ENCODE peak calls at places on chromosomes 2 and 18, in five cellular contexts. C is heart left ventricle, T is HCT116, S is body of pancreas, H is gastrocnemius medialis. P is an unnamed sample.
A peak's percentile ranks its signal among the peaks of the same experiment; 100 is the strongest.

GRCh38 chr2:109396338-109397180 is 217.2 kb downstream of the SEPTIN10 start:
- ATAC-seq in C (no peak), T (peak; percentile 77), S (no peak), H (no peak), P (no peak)

GRCh38 chr18:49071776-49072175 is 121.0 kb upstream of the SMAD7 start:
- ATAC-seq in C (no peak), T (no peak), S (no peak), H (no peak), P (no peak)

GRCh38 chr2:59702026-59702425 is 851.4 kb downstream of the BCL11A start:
- ATAC-seq in C (no peak), T (no peak), S (no peak), H (no peak), P (no peak)

GRCh38 chr2:9830685-9831410 is 12.4 kb upstream of the TAF1B start:
- ATAC-seq in C (no peak), T (peak; percentile 62), S (peak; percentile 77), H (no peak), P (no peak)

GRCh38 chr18:27656167-27656778 is 471.2 kb upstream of the CHST9 start:
- ATAC-seq in C (no peak), T (no peak), S (peak; percentile 68), H (no peak), P (no peak)

GRCh38 chr2:211611061-211611518 is 927.5 kb downstream of the ERBB4 start:
- ATAC-seq in C (no peak), T (no peak), S (no peak), H (no peak), P (no peak)

GRCh38 chr2:234751275-234751938 is 200.4 kb upstream of the SH3BP4 start:
- ATAC-seq in C (no peak), T (peak; percentile 82), S (no peak), H (no peak), P (no peak)

GRCh38 chr2:38417745-38418689 is 40.9 kb upstream of the ATL2 start:
- ATAC-seq in C (no peak), T (no peak), S (no peak), H (no peak), P (no peak)

GRCh38 chr2:20467789-20468548 is 21.1 kb downstream of the RHOB start:
- ATAC-seq in C (no peak), T (no peak), S (no peak), H (no peak), P (no peak)

GRCh38 chr2:100317634-100318033 is 4.7 kb downstream of the LONRF2 start:
- ATAC-seq in C (no peak), T (no peak), S (no peak), H (no peak), P (no peak)

GRCh38 chr2:190916829-190917228 is 36.2 kb downstream of the GLS start:
- ATAC-seq in C (no peak), T (no peak), S (no peak), H (no peak), P (no peak)

GRCh38 chr2:157895531-157895930 is 19.4 kb upstream of the ACVR1 start:
- ATAC-seq in C (no peak), T (no peak), S (no peak), H (no peak), P (no peak)

GRCh38 chr2:61670591-61671503 is 132.7 kb upstream of the XPO1 start:
- ATAC-seq in C (peak; percentile 50), T (peak; percentile 27), S (peak; percentile 89), H (peak; percentile 96), P (peak; percentile 84)

GRCh38 chr2:207825958-207826330 is 56.2 kb upstream of the FZD5 start:
- ATAC-seq in C (peak; percentile 48), T (no peak), S (no peak), H (no peak), P (peak; percentile 26)

GRCh38 chr2:53498210-53498609 is 269.4 kb upstream of the CHAC2 start:
- ATAC-seq in C (peak; percentile 58), T (no peak), S (peak; percentile 93), H (no peak), P (peak; percentile 68)

GRCh38 chr2:28401-28975 is 17.8 kb downstream of the FAM110C start:
- ATAC-seq in C (no peak), T (no peak), S (no peak), H (no peak), P (no peak)

GRCh38 chr18:31278609-31279071 is 39.3 kb upstream of the DSG1 start:
- ATAC-seq in C (peak; percentile 11), T (no peak), S (no peak), H (no peak), P (no peak)

GRCh38 chr2:224134003-224134734 is 95.1 kb upstream of the SERPINE2 start:
- ATAC-seq in C (no peak), T (no peak), S (no peak), H (no peak), P (no peak)

GRCh38 chr2:241852116-241852980 is 6.3 kb downstream of the PDCD1 start:
- ATAC-seq in C (no peak), T (no peak), S (no peak), H (no peak), P (no peak)

GRCh38 chr2:18357537-18357936 is 202.9 kb downstream of the RDH14 start:
- ATAC-seq in C (no peak), T (no peak), S (peak; percentile 64), H (no peak), P (no peak)

GRCh38 chr2:32192418-32192817 is 26.8 kb downstream of the SLC30A6 start:
- ATAC-seq in C (no peak), T (no peak), S (no peak), H (no peak), P (no peak)

GRCh38 chr2:84959045-84959493 is 11.9 kb upstream of the KCMF1 start:
- ATAC-seq in C (no peak), T (peak; percentile 41), S (peak; percentile 7), H (peak; percentile 21), P (no peak)

GRCh38 chr18:12862467-12862866 is 21.6 kb downstream of the PTPN2 start:
- ATAC-seq in C (no peak), T (peak; percentile 69), S (peak; percentile 78), H (no peak), P (no peak)

GRCh38 chr2:37599688-37600525 is 71.5 kb downstream of the CDC42EP3 start:
- ATAC-seq in C (no peak), T (no peak), S (no peak), H (no peak), P (no peak)

GRCh38 chr2:157857881-157858280 is 18.2 kb downstream of the ACVR1 start:
- ATAC-seq in C (no peak), T (no peak), S (no peak), H (no peak), P (no peak)

GRCh38 chr2:163701399-163702195 is 34.2 kb downstream of the FIGN start:
- ATAC-seq in C (peak; percentile 28), T (no peak), S (no peak), H (no peak), P (no peak)

GRCh38 chr2:168494190-168494711 is 38.2 kb downstream of the CERS6 start:
- ATAC-seq in C (no peak), T (peak; percentile 94), S (no peak), H (no peak), P (no peak)

GRCh38 chr18:22279741-22280452 is 110.5 kb downstream of the GATA6 start:
- ATAC-seq in C (peak; percentile 34), T (no peak), S (no peak), H (no peak), P (no peak)

GRCh38 chr18:7116001-7116831 is 1.4 kb downstream of the LAMA1 start:
- ATAC-seq in C (no peak), T (no peak), S (no peak), H (no peak), P (no peak)

GRCh38 chr18:48946329-48946835 is 4.4 kb downstream of the SMAD7 start:
- ATAC-seq in C (no peak), T (no peak), S (no peak), H (no peak), P (no peak)

GRCh38 chr2:237407734-237408133 is 6.2 kb downstream of the COL6A3 start:
- ATAC-seq in C (no peak), T (no peak), S (no peak), H (no peak), P (no peak)
- H3K4me1 ChIP-seq in C (peaks cover 62% of the 10 kb centered on the region), T (no peaks in the 10 kb centered on the region), S (no peaks in the 10 kb centered on the region), H (peaks cover 16% of the 10 kb centered on the region), P (peaks cover 96% of the 10 kb centered on the region)

GRCh38 chr2:133072837-133073694 is 403.1 kb upstream of the LYPD1 start:
- ATAC-seq in C (no peak), T (no peak), S (no peak), H (no peak), P (no peak)

GRCh38 chr2:133082034-133082433 is 412.0 kb upstream of the LYPD1 start:
- ATAC-seq in C (no peak), T (no peak), S (no peak), H (no peak), P (no peak)

GRCh38 chr2:133080822-133081221 is 410.8 kb upstream of the LYPD1 start:
- ATAC-seq in C (peak; percentile 83), T (no peak), S (no peak), H (no peak), P (no peak)

GRCh38 chr2:133077259-133077822 is 407.3 kb upstream of the LYPD1 start:
- ATAC-seq in C (peak; percentile 46), T (no peak), S (no peak), H (no peak), P (peak; percentile 57)
- TF ChIP-seq CTCF in C (no peak), T (no peak), S (no peak), H (no peak), P (no peak)

GRCh38 chr2:23777857-23778256 is 149.1 kb downstream of the ATAD2B start:
- ATAC-seq in C (no peak), T (no peak), S (no peak), H (no peak), P (no peak)

GRCh38 chr2:23788100-23788499 is 138.8 kb downstream of the ATAD2B start:
- ATAC-seq in C (no peak), T (no peak), S (no peak), H (no peak), P (no peak)

GRCh38 chr2:23784971-23785370 is 142.0 kb downstream of the ATAD2B start:
- ATAC-seq in C (no peak), T (no peak), S (no peak), H (no peak), P (no peak)

GRCh38 chr2:23782647-23783046 is 144.3 kb downstream of the ATAD2B start:
- ATAC-seq in C (no peak), T (no peak), S (no peak), H (no peak), P (no peak)

DNA sequence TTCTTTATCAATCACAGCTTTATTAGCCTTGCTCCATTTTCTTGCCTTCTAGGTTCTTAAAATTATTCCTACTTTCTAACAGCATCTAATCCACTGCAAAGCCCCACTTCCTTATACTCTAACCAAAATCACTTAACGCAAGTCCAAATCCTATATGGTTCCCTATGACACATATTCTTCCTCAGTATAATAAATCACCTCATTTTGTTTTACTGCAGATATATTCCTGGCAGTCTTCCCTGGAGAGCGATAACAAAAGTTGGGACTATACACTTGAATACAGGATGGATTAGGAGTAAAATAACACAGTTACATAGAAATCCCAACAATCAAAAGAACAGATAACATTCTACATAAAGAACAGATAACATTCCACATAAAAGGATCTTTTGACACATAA is 144.8 kb downstream of the ATAD2B start:
- ATAC-seq in C (no peak), T (no peak), S (no peak), H (no peak), P (no peak)
- TF ChIP-seq POLR2A in C (no peak), T (no peak), S (no peak), H (no peak), P (no peak)

DNA sequence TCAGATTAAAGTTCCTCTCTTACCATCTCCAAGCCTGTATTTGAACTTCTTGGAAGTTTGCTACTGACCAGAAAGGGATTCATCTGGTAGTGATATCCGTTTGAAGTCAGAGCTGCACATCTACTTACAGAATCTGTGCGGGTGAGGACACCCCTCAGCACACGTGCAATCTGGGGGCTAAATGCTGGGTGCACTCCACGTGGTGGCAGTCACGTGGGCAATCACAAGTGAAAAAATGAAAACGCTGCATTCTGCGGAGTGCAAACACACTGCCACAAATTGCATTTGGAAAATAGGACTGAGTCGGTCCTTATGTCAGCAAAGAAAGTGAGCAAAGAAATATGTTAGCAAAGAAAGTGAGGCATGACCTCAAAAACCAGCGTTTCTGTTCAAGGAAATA is 76.1 kb upstream of the GYPC start:
- ATAC-seq in C (no peak), T (no peak), S (no peak), H (no peak), P (no peak)
- H3K4me1 ChIP-seq in C (no peaks in the 10 kb centered on the region), T (no peaks in the 10 kb centered on the region), S (no peaks in the 10 kb centered on the region), H (no peaks in the 10 kb centered on the region), P (no peaks in the 10 kb centered on the region)